ENCODE peak calls at places on chromosome 9, in six cellular contexts. R is stromal cell of bone marrow; G is CD8-positive, alpha-beta memory T cell; I is NCI-H1694; B is H9; P is AML-193. K is an unnamed sample.
A peak's percentile ranks its signal among the peaks of the same experiment; 100 is the strongest.

GRCh38 chr9:136238342-136238732 is 7.3 kb downstream of the QSOX2 start:
- DNase-seq in P (no peak), B (no peak), R (no peak), I (no peak), G (no peak), K (no peak)

GRCh38 chr9:16656432-16657169 is 213.9 kb downstream of the BNC2 start:
- DNase-seq in R (no peak), P (no peak), I (peak; percentile 27), G (no peak), B (no peak), K (no peak)

GRCh38 chr9:93058357-93059096 is at the start of gene SUSD3:
- DNase-seq in G (peak; percentile 57), R (no peak), B (peak; percentile 89), I (no peak), P (peak; percentile 19), K (peak; percentile 51)

GRCh38 chr9:104766025-104766424 is 2.1 kb downstream of the NIPSNAP3B start:
- DNase-seq in B (no peak), I (no peak), P (no peak), R (no peak), G (no peak), K (no peak)

GRCh38 chr9:95055851-95056551 is 261.5 kb downstream of the FANCC start:
- DNase-seq in G (no peak), I (no peak), P (no peak), R (no peak), B (no peak), K (peak; percentile 73)

GRCh38 chr9:104835163-104835562 is 71.2 kb downstream of the NIPSNAP3B start:
- DNase-seq in P (peak; percentile 57), I (no peak), G (no peak), R (no peak), B (no peak), K (no peak)

GRCh38 chr9:137445930-137446431 is 4.8 kb upstream of the ENTPD8 start:
- DNase-seq in P (no peak), B (no peak), G (no peak), I (no peak), R (no peak), K (peak; percentile 14)

GRCh38 chr9:34317436-34317835 is 11.6 kb downstream of the KIF24 start:
- DNase-seq in R (no peak), G (no peak), I (no peak), B (no peak), P (no peak), K (no peak)

GRCh38 chr9:33781736-33782135 is 13.6 kb upstream of the PRSS3 start:
- DNase-seq in I (no peak), R (no peak), P (no peak), B (no peak), G (no peak), K (no peak)

GRCh38 chr9:111005711-111006482 is 32.4 kb downstream of the LPAR1 start:
- DNase-seq in B (no peak), P (no peak), G (no peak), R (no peak), I (no peak), K (no peak)

GRCh38 chr9:129458155-129458661 is 162.7 kb downstream of the C9orf50 start:
- DNase-seq in P (no peak), I (no peak), R (no peak), B (no peak), G (peak; percentile 43), K (no peak)

GRCh38 chr9:72133365-72134035 is 15.7 kb upstream of the GDA start:
- DNase-seq in P (no peak), G (no peak), I (no peak), B (no peak), R (no peak), K (no peak)

GRCh38 chr9:120383999-120384924 is 195.7 kb downstream of the CDK5RAP2 start:
- DNase-seq in G (no peak), I (no peak), R (peak; percentile 64), P (no peak), B (no peak), K (peak; percentile 34)

K was measured in psoas muscle.